ENCODE peak calls at places on chromosomes 16 and 17, in seven cellular contexts. G is breast epithelium, U is prostate gland, R is esophagus squamous epithelium, M is sigmoid colon, J is A549, X is right lobe of liver. W is an unnamed sample.

GRCh38 chr16:851209-851810 is 50.8 kb upstream of the GNG13 start:
- DNase-seq in G (no peak), U (no peak), R (no peak), M (no peak), J (no peak), X (no peak), W (no peak)

GRCh38 chr16:50252082-50252611 is 14.2 kb upstream of the ADCY7 start:
- DNase-seq in G (no peak), U (no peak), R (no peak), M (no peak), J (no peak), X (no peak), W (no peak)

GRCh38 chr17:75877752-75878173 is 618 bp downstream of the TRIM47 start:
- DNase-seq in G (peak; percentile 64), U (peak; percentile 58), R (no peak), M (peak; percentile 88), J (no peak), X (peak; percentile 83), W (peak; percentile 76)

GRCh38 chr16:84565669-84566495 is 52.0 kb downstream of the COTL1 start:
- DNase-seq in G (no peak), U (no peak), R (no peak), M (no peak), J (no peak), X (no peak), W (no peak)

GRCh38 chr17:17748179-17748578 is 66.9 kb downstream of the RAI1 start:
- DNase-seq in G (no peak), U (no peak), R (no peak), M (no peak), J (no peak), X (no peak), W (no peak)

GRCh38 chr16:31519746-31520145 is 8.0 kb upstream of the AHSP start:
- DNase-seq in G (no peak), U (no peak), R (no peak), M (no peak), J (no peak), X (no peak), W (no peak)

GRCh38 chr17:71080937-71081336 is 911.6 kb downstream of the KCNJ2 start:
- DNase-seq in G (no peak), U (no peak), R (no peak), M (no peak), J (no peak), X (no peak), W (no peak)

GRCh38 chr17:71709271-71709670 is 411.5 kb upstream of the SOX9 start:
- DNase-seq in G (no peak), U (no peak), R (no peak), M (no peak), J (no peak), X (no peak), W (no peak)

GRCh38 chr17:31093866-31094599 is 744 bp upstream of the NF1 start:
- DNase-seq in G (no peak), U (no peak), R (no peak), M (no peak), J (no peak), X (no peak), W (no peak)

GRCh38 chr17:32264140-32264799 is 1.4 kb upstream of the RHBDL3 start:
- DNase-seq in G (no peak), U (no peak), R (no peak), M (no peak), J (peak; percentile 56), X (no peak), W (no peak)

GRCh38 chr17:78890111-78890897 is 12.7 kb downstream of the CEP295NL start:
- DNase-seq in G (no peak), U (no peak), R (peak; percentile 41), M (peak; percentile 80), J (no peak), X (peak; percentile 66), W (peak; percentile 65)

GRCh38 chr17:77110006-77110374 is 30.8 kb upstream of the SEC14L1 start:
- DNase-seq in G (no peak), U (peak; percentile 67), R (no peak), M (no peak), J (no peak), X (no peak), W (no peak)

GRCh38 chr17:50221500-50222480 is 20.4 kb upstream of the COL1A1 start:
- DNase-seq in G (no peak), U (no peak), R (no peak), M (peak; percentile 80), J (no peak), X (no peak), W (no peak)
- H3K27ac ChIP-seq in G (peak overlapping the region; percentile 95), U (no peak overlapping the region), R (peak overlapping the region; percentile 51), M (peak overlapping the region; percentile 64), J (no peak overlapping the region), X (no peak overlapping the region), W (no peak overlapping the region)

GRCh38 chr17:58539703-58540102 is 25.3 kb upstream of the MTMR4 start:
- DNase-seq in G (no peak), U (no peak), R (no peak), M (no peak), J (no peak), X (no peak), W (no peak)

GRCh38 chr17:58537266-58537665 is 22.8 kb upstream of the MTMR4 start:
- DNase-seq in G (no peak), U (no peak), R (no peak), M (peak; percentile 29), J (no peak), X (no peak), W (no peak)

GRCh38 chr17:58538801-58539410 is 24.5 kb upstream of the MTMR4 start:
- DNase-seq in G (no peak), U (no peak), R (no peak), M (no peak), J (no peak), X (no peak), W (no peak)

GRCh38 chr17:58536541-58536940 is 22.1 kb upstream of the MTMR4 start:
- DNase-seq in G (no peak), U (no peak), R (no peak), M (peak; percentile 34), J (no peak), X (no peak), W (no peak)

GRCh38 chr17:58541249-58541648 is 26.8 kb upstream of the MTMR4 start:
- DNase-seq in G (no peak), U (no peak), R (no peak), M (no peak), J (no peak), X (no peak), W (no peak)
- TF ChIP-seq CTCF in G (no peak), U (no peak), R (no peak), M (no peak), J (peak; percentile 12), X (no peak), W (no peak)

DNA sequence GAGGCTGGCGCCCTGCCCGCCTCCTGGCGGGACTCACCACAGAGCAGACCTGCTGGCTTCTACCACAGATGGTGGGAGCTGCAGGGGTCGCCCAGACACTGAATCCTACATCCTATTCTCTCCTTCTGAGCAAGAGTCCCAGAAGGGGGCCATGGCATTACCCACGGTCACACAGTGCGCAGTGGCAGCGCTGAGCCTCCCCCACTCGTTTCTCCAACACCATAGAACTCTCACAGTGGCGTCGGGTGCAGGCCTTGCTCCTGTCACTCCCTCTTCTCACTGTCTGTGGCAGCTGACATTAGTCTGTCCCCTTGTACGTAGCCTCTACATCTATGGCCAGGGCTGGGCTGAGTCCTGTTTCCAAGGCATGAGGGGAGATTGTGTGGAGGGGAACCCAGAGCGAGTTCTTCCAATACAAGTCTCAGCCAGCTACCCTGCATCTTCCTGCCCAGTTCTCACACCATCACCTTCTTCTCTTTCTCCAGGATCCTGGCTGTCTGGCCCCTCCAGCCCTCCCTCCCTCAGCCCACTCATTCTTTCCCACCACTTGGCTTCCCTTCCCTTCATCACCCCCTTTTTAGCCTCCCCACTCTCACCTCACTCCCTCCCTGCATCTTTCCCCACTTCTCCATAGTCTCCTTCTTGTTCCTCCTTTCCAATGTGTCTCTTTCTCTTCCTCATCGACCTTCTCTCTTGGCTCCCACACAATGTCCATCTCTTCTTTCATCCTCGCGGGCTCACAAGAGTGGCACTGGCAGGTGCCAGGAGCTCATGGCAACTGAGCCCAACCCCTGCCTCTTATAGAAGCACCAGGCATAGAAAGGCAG is 5.9 kb downstream of the UBTF start:
- DNase-seq in G (no peak), U (no peak), R (no peak), M (no peak), J (no peak), X (no peak), W (no peak)
- TF ChIP-seq POLR2A in G (no peak), U (no peak), R (no peak), M (no peak), J (no peak), X (no peak), W (no peak)

GRCh38 chr17:74332017-74332650 is 6.1 kb downstream of the KIF19 start:
- DNase-seq in G (no peak), U (no peak), R (no peak), M (no peak), J (no peak), X (no peak), W (no peak)
- H3K27ac ChIP-seq in G (no peak overlapping the region), U (no peak overlapping the region), R (no peak overlapping the region), M (no peak overlapping the region), J (no peak overlapping the region), X (no peak overlapping the region), W (no peak overlapping the region)

GRCh38 chr17:59892849-59893616 is at the start of the genes RPS6KB1 and TUBD1:
- DNase-seq in G (peak; percentile 95), U (peak; percentile 97), R (peak; percentile 87), M (peak; percentile 99), J (peak; percentile 99), X (peak; percentile 98), W (peak; percentile 99)

GRCh38 chr17:59890720-59891119 is 2.0 kb downstream of the TUBD1 start:
- DNase-seq in G (no peak), U (no peak), R (no peak), M (no peak), J (peak; percentile 48), X (no peak), W (no peak)

GRCh38 chr17:59892251-59892848 is 393 bp downstream of the TUBD1 start:
- DNase-seq in G (peak; percentile 56), U (no peak), R (no peak), M (no peak), J (no peak), X (peak; percentile 43), W (no peak)

GRCh38 chr17:59897090-59897489 is 4.2 kb downstream of the RPS6KB1 start:
- DNase-seq in G (no peak), U (no peak), R (no peak), M (no peak), J (no peak), X (no peak), W (no peak)

DNA sequence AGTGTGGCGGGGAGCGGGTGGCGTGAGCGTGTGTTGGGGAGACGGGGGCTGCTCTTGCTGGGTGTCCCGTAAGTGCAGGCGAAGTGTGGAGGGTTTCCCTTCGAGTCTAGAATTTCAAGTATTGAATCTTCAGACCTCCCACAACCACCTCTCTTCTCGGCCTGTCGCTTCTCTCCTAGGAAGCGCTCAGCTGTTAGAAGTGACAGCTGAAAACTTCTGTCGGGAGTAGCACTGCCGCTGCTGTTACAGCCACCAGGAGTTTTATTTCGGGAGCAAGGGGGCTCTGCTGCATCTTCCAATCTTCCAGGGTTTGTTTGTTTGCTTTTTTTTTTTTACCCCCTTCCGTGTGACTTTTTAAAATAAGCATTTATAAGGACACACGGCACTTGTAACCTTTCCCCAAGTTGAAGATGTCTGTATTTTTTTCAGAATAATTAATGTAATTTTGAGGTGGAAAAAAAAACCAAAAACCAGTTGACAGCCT is 738 bp downstream of the RPS6KB1 start:
- DNase-seq in G (no peak), U (no peak), R (no peak), M (no peak), J (peak; percentile 48), X (peak; percentile 35), W (no peak)
- TF ChIP-seq CTCF in G (no peak), U (no peak), R (no peak), M (no peak), J (no peak), X (no peak), W (no peak)

W was measured in adrenal gland.